ENCODE peak calls at places on chromosome 1, in nine cellular contexts. M, F, A, J, R, K, O, S and I are unnamed samples.

GRCh38 chr1:182723195-182723594 is 38.8 kb upstream of the RGS8 start:
- DNase-seq in S (no peak), M (no peak), J (no peak), R (no peak), A (no peak), K (no peak), O (no peak), F (no peak), I (no peak)

GRCh38 chr1:102724741-102725140 is 383.6 kb downstream of the COL11A1 start:
- DNase-seq in F (no peak), K (no peak), J (no peak), R (no peak), A (no peak), S (no peak), M (no peak), O (no peak), I (no peak)

GRCh38 chr1:192993426-192994085 is 65.6 kb downstream of the UCHL5 start:
- DNase-seq in O (peak), M (no peak), A (no peak), J (peak), S (no peak), K (no peak), F (no peak), R (no peak), I (no peak)

GRCh38 chr1:119859647-119860046 is 36.7 kb downstream of the ADAM30 start:
- DNase-seq in O (peak), A (no peak), J (peak), M (no peak), R (peak), K (peak), S (peak), F (no peak), I (peak)

GRCh38 chr1:6638226-6638625 is 13.6 kb downstream of the THAP3 start:
- DNase-seq in F (no peak), J (no peak), S (no peak), M (no peak), O (peak), K (no peak), A (peak), R (no peak), I (no peak)

GRCh38 chr1:89724369-89725015 is 91.6 kb downstream of the LRRC8C start:
- DNase-seq in J (peak), A (no peak), S (no peak), O (peak), F (no peak), R (no peak), M (no peak), K (no peak), I (peak)

GRCh38 chr1:61973100-61973837 is 221.4 kb upstream of the L1TD1 start:
- DNase-seq in K (no peak), F (no peak), J (no peak), O (no peak), S (no peak), R (no peak), A (no peak), M (no peak), I (no peak)

GRCh38 chr1:8873506-8874229 is 4.8 kb downstream of the ENO1 start:
- DNase-seq in A (peak), R (peak), F (peak), J (peak), O (peak), K (peak), M (peak), S (peak), I (peak)

GRCh38 chr1:112618114-112618720 is 724 bp downstream of the ST7L start:
- DNase-seq in K (no peak), J (peak), S (no peak), A (peak), R (no peak), M (no peak), F (peak), O (peak), I (peak)

GRCh38 chr1:44721521-44722361 is 9.2 kb downstream of the RNU5D-1 start:
- DNase-seq in K (peak), O (peak), R (peak), M (no peak), F (no peak), J (peak), A (no peak), S (peak), I (peak)